ENCODE peak calls at places on chromosomes 7 and 10, in six cellular contexts. P is upper lobe of right lung, O is A549, V is progenitor cell of endocrine pancreas, I is HL-60, G is breast epithelium. Q is an unnamed sample.

GRCh38 chr10:33743429-33743857 is 409.0 kb upstream of the NRP1 start:
- DNase-seq in P (no peak), O (no peak), V (no peak), I (no peak), G (no peak), Q (no peak)

GRCh38 chr10:131115321-131115720 is 196.2 kb downstream of the TCERG1L start:
- DNase-seq in P (no peak), O (no peak), V (no peak), I (no peak), G (no peak), Q (no peak)

GRCh38 chr7:99362801-99363200 is 11.7 kb upstream of the ARPC1B start:
- DNase-seq in P (no peak), O (no peak), V (no peak), I (no peak), G (no peak), Q (no peak)

GRCh38 chr10:104614245-104614831 is 26.8 kb upstream of the SORCS3 start:
- DNase-seq in P (no peak), O (peak; percentile 28), V (no peak), I (no peak), G (no peak), Q (no peak)

GRCh38 chr10:98419456-98420261 is 4.7 kb upstream of the PYROXD2 start:
- DNase-seq in P (no peak), O (no peak), V (no peak), I (no peak), G (no peak), Q (no peak)

GRCh38 chr10:43077421-43078171 is 727 bp downstream of the RET start:
- DNase-seq in P (no peak), O (no peak), V (no peak), I (no peak), G (no peak), Q (no peak)

GRCh38 chr7:77561354-77561753 is 24.3 kb downstream of the PTPN12 start:
- DNase-seq in P (no peak), O (no peak), V (no peak), I (no peak), G (no peak), Q (no peak)

GRCh38 chr7:92226981-92227380 is 18.7 kb downstream of the KRIT1 start:
- DNase-seq in P (no peak), O (no peak), V (no peak), I (no peak), G (no peak), Q (no peak)

GRCh38 chr7:142585425-142585824 is 163.8 kb upstream of the PRSS1 start:
- DNase-seq in P (no peak), O (no peak), V (no peak), I (no peak), G (no peak), Q (no peak)
- TF ChIP-seq CTCF in P (no peak), O (peak; percentile 20), V (no peak), I (no peak), G (no peak), Q (no peak)

GRCh38 chr7:1558181-1558811 is 2.3 kb upstream of the TMEM184A start:
- DNase-seq in P (no peak), O (no peak), V (no peak), I (no peak), G (no peak), Q (no peak)
- TF ChIP-seq CTCF in P (no peak), O (peak; percentile 19), V (peak; percentile 28), I (no peak), G (no peak), Q (no peak)

DNA sequence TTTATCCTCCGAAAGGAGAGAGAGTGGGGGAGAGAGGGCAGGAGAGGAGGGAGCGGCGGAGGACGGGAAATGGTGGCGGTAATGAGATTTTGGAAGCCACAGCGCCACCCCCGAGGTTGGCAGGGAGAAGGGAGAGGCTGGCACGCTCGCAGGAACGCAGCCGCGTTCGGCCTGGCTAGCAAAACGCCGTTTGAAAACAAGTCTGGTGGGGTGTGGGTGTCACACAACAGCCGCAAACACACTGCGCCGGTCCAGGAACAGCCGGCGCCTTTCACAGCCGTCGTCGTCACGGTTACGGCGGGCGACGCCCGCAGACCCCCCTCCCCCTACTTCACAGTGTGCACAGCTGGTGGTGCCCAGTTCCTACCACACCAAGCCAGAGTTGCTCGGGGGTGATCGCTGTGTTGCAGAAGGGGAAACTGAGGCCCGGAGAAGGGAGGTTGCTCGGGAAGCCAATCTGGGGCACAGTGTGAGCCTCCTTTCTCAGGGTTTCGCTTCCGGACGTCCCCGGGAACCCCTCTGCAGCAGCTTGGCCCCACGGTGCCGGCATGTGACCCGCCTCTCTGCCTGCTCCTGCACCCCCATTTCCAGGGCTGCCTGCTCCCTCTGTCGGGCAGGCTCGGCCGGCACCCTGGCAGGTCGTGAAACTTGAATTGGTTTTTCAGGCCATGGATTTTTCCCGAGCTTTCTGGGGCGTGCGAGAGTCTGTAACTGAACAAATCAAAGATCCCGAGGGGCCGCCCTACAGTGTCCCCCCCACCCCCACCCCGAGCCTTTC is 57.8 kb downstream of the UNCX start:
- DNase-seq in P (no peak), O (no peak), V (no peak), I (no peak), G (no peak), Q (no peak)
- TF ChIP-seq CTCF in P (no peak), O (peak; percentile 12), V (no peak), I (no peak), G (no peak), Q (no peak)

DNA sequence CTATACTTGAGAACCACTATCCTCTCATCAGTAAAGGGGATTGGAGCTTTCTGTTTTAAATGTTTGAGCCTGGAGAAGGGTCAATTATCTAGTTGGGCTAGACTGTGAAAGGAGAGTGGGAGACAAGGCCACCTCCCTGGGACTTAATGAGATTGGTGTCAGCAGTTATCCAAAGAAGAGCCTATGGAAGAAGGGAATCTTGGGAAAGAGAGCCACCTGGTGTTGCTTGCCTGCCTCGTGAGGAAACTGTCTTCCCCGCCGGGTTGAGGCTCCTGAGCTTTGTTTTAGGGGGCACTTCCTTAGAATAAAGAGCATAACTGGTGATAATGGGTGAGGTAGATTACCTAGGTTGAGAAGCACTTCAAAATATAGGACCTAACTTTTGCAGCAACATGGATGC is 32.0 kb upstream of the ABCB4 start:
- DNase-seq in P (no peak), O (peak; percentile 3), V (no peak), I (no peak), G (no peak), Q (no peak)
- TF ChIP-seq CTCF in P (no peak), O (peak; percentile 15), V (no peak), I (no peak), G (no peak), Q (no peak)

GRCh38 chr10:7184660-7185366 is 226.0 kb downstream of the SFMBT2 start:
- DNase-seq in P (no peak), O (no peak), V (no peak), I (no peak), G (no peak), Q (no peak)
- TF ChIP-seq CTCF in P (no peak), O (no peak), V (no peak), I (no peak), G (no peak), Q (no peak)

GRCh38 chr7:45111298-45112223 is at the start of gene TBRG4:
- DNase-seq in P (peak; percentile 98), O (peak; percentile 85), V (peak; percentile 82), I (peak; percentile 93), G (peak; percentile 92), Q (peak; percentile 94)
- TF ChIP-seq CTCF in P (peak; percentile 44), O (peak; percentile 61), V (peak; percentile 52), I (peak; percentile 24), G (no peak), Q (no peak)

Q was measured in activated B cell treated with CpG ODN at 0.5 μM for 24 hours.